ENCODE peak calls at places on chromosomes 11 and 22, in seven cellular contexts. One of them, this sample, is unnamed.

GRCh38 chr11:7672960-7673723 is at the start of gene CYB5R2:
- DNase-seq in DND-41: no peak
- DNase-seq in hepatocyte: peak
- DNase-seq in iPS DF 6.9: no peak
- DNase-seq in GM23248: peak
- DNase-seq in SJSA1: no peak
- DNase-seq in cardiac muscle cell: peak
- DNase-seq in this sample: no peak

GRCh38 chr11:8722156-8722555 is 39.6 kb downstream of the RPL27A start:
- DNase-seq in GM23248: no peak
- DNase-seq in hepatocyte: no peak
- DNase-seq in cardiac muscle cell: no peak
- DNase-seq in DND-41: no peak
- DNase-seq in iPS DF 6.9: no peak
- DNase-seq in SJSA1: no peak
- DNase-seq in this sample: no peak

GRCh38 chr11:2507945-2508749 is 63.3 kb downstream of the KCNQ1 start:
- DNase-seq in hepatocyte: no peak
- DNase-seq in GM23248: no peak
- DNase-seq in SJSA1: no peak
- DNase-seq in iPS DF 6.9: no peak
- DNase-seq in DND-41: no peak
- DNase-seq in cardiac muscle cell: no peak
- DNase-seq in this sample: no peak

GRCh38 chr22:49296561-49296960 is 531.1 kb downstream of the BRD1 start:
- DNase-seq in GM23248: no peak
- DNase-seq in DND-41: no peak
- DNase-seq in cardiac muscle cell: no peak
- DNase-seq in iPS DF 6.9: no peak
- DNase-seq in hepatocyte: no peak
- DNase-seq in SJSA1: no peak
- DNase-seq in this sample: no peak

GRCh38 chr11:125069796-125070195 is 6.7 kb downstream of the SLC37A2 start:
- DNase-seq in DND-41: no peak
- DNase-seq in hepatocyte: no peak
- DNase-seq in GM23248: peak
- DNase-seq in iPS DF 6.9: no peak
- DNase-seq in SJSA1: no peak
- DNase-seq in cardiac muscle cell: no peak
- DNase-seq in this sample: peak

GRCh38 chr11:124763156-124763947 is 1.3 kb upstream of the ESAM start:
- DNase-seq in iPS DF 6.9: no peak
- DNase-seq in cardiac muscle cell: peak
- DNase-seq in hepatocyte: peak
- DNase-seq in GM23248: peak
- DNase-seq in SJSA1: peak
- DNase-seq in DND-41: peak
- DNase-seq in this sample: peak

GRCh38 chr11:73275381-73275750 is 3.2 kb downstream of the P2RY6 start:
- DNase-seq in cardiac muscle cell: no peak
- DNase-seq in GM23248: no peak
- DNase-seq in SJSA1: no peak
- DNase-seq in iPS DF 6.9: no peak
- DNase-seq in DND-41: no peak
- DNase-seq in hepatocyte: no peak
- DNase-seq in this sample: no peak

GRCh38 chr11:15038963-15039362 is 34.4 kb upstream of the CALCB start:
- DNase-seq in hepatocyte: no peak
- DNase-seq in iPS DF 6.9: no peak
- DNase-seq in cardiac muscle cell: peak
- DNase-seq in GM23248: peak
- DNase-seq in SJSA1: no peak
- DNase-seq in DND-41: no peak
- DNase-seq in this sample: no peak

GRCh38 chr11:96144553-96144952 is 198.4 kb downstream of the MAML2 start:
- DNase-seq in hepatocyte: no peak
- DNase-seq in DND-41: no peak
- DNase-seq in SJSA1: no peak
- DNase-seq in iPS DF 6.9: no peak
- DNase-seq in cardiac muscle cell: no peak
- DNase-seq in GM23248: no peak
- DNase-seq in this sample: no peak

GRCh38 chr11:19679952-19680823 is 32.4 kb upstream of the NAV2 start:
- DNase-seq in GM23248: peak
- DNase-seq in DND-41: no peak
- DNase-seq in iPS DF 6.9: no peak
- DNase-seq in SJSA1: peak
- DNase-seq in hepatocyte: peak
- DNase-seq in cardiac muscle cell: peak
- DNase-seq in this sample: no peak

GRCh38 chr22:37930270-37930951 is 23.0 kb downstream of the C22orf23 start:
- DNase-seq in GM23248: peak
- DNase-seq in cardiac muscle cell: no peak
- DNase-seq in SJSA1: peak
- DNase-seq in iPS DF 6.9: no peak
- DNase-seq in hepatocyte: no peak
- DNase-seq in DND-41: peak
- DNase-seq in this sample: peak

GRCh38 chr22:26912985-26913384 is 255.6 kb downstream of the MIAT start:
- DNase-seq in iPS DF 6.9: no peak
- DNase-seq in SJSA1: no peak
- DNase-seq in hepatocyte: no peak
- DNase-seq in cardiac muscle cell: no peak
- DNase-seq in DND-41: no peak
- DNase-seq in GM23248: no peak
- DNase-seq in this sample: no peak

GRCh38 chr11:76699461-76700091 is 29.0 kb upstream of the LRRC32 start:
- DNase-seq in iPS DF 6.9: no peak
- DNase-seq in cardiac muscle cell: no peak
- DNase-seq in SJSA1: no peak
- DNase-seq in GM23248: peak
- DNase-seq in DND-41: no peak
- DNase-seq in hepatocyte: no peak
- DNase-seq in this sample: no peak

GRCh38 chr22:48434868-48435250 is 1392.8 kb downstream of the BRD1 start:
- DNase-seq in SJSA1: no peak
- DNase-seq in DND-41: no peak
- DNase-seq in hepatocyte: no peak
- DNase-seq in cardiac muscle cell: no peak
- DNase-seq in iPS DF 6.9: no peak
- DNase-seq in GM23248: no peak
- DNase-seq in this sample: no peak

GRCh38 chr11:8262552-8263108 is 1.0 kb downstream of the LMO1 start:
- DNase-seq in cardiac muscle cell: peak
- DNase-seq in DND-41: no peak
- DNase-seq in SJSA1: no peak
- DNase-seq in iPS DF 6.9: no peak
- DNase-seq in hepatocyte: peak
- DNase-seq in GM23248: peak
- DNase-seq in this sample: no peak

GRCh38 chr11:68436985-68437926 is 23.3 kb upstream of the PPP6R3 start:
- DNase-seq in DND-41: no peak
- DNase-seq in GM23248: peak
- DNase-seq in hepatocyte: no peak
- DNase-seq in cardiac muscle cell: no peak
- DNase-seq in SJSA1: peak
- DNase-seq in iPS DF 6.9: no peak
- DNase-seq in this sample: peak

GRCh38 chr11:96259053-96259837 is 83.8 kb downstream of the MAML2 start:
- DNase-seq in hepatocyte: peak
- DNase-seq in iPS DF 6.9: no peak
- DNase-seq in GM23248: peak
- DNase-seq in cardiac muscle cell: no peak
- DNase-seq in DND-41: no peak
- DNase-seq in SJSA1: peak
- DNase-seq in this sample: no peak

GRCh38 chr11:123430736-123431356 is 777 bp downstream of the GRAMD1B start:
- DNase-seq in iPS DF 6.9: peak
- DNase-seq in cardiac muscle cell: peak
- DNase-seq in GM23248: peak
- DNase-seq in hepatocyte: peak
- DNase-seq in DND-41: peak
- DNase-seq in SJSA1: peak
- DNase-seq in this sample: peak

GRCh38 chr11:43360361-43361032 is 1.8 kb downstream of the TTC17 start:
- DNase-seq in cardiac muscle cell: peak
- DNase-seq in iPS DF 6.9: no peak
- DNase-seq in DND-41: no peak
- DNase-seq in SJSA1: no peak
- DNase-seq in GM23248: peak
- DNase-seq in hepatocyte: peak
- DNase-seq in this sample: no peak
- H3K4me3 ChIP-seq in cardiac muscle cell: peak
- H3K4me3 ChIP-seq in iPS DF 6.9: no peak
- H3K4me3 ChIP-seq in DND-41: peak
- H3K4me3 ChIP-seq in SJSA1: peak
- H3K4me3 ChIP-seq in GM23248: peak
- H3K4me3 ChIP-seq in hepatocyte: peak
- H3K4me3 ChIP-seq in this sample: peak

GRCh38 chr11:128890216-128890542 is 977 bp upstream of the KCNJ5 start:
- DNase-seq in iPS DF 6.9: no peak
- DNase-seq in cardiac muscle cell: no peak
- DNase-seq in GM23248: no peak
- DNase-seq in DND-41: no peak
- DNase-seq in SJSA1: no peak
- DNase-seq in hepatocyte: no peak
- DNase-seq in this sample: no peak

GRCh38 chr11:128889657-128890213 is 1.4 kb upstream of the KCNJ5 start:
- DNase-seq in iPS DF 6.9: no peak
- DNase-seq in hepatocyte: no peak
- DNase-seq in SJSA1: no peak
- DNase-seq in DND-41: no peak
- DNase-seq in GM23248: no peak
- DNase-seq in cardiac muscle cell: no peak
- DNase-seq in this sample: no peak

GRCh38 chr11:128891912-128892398 is 799 bp downstream of the KCNJ5 start:
- DNase-seq in DND-41: no peak
- DNase-seq in cardiac muscle cell: peak
- DNase-seq in GM23248: no peak
- DNase-seq in iPS DF 6.9: no peak
- DNase-seq in hepatocyte: no peak
- DNase-seq in SJSA1: no peak
- DNase-seq in this sample: no peak

GRCh38 chr11:128891410-128891861 is 280 bp downstream of the KCNJ5 start:
- DNase-seq in cardiac muscle cell: no peak
- DNase-seq in DND-41: peak
- DNase-seq in iPS DF 6.9: no peak
- DNase-seq in SJSA1: no peak
- DNase-seq in hepatocyte: no peak
- DNase-seq in GM23248: no peak
- DNase-seq in this sample: no peak

DNA sequence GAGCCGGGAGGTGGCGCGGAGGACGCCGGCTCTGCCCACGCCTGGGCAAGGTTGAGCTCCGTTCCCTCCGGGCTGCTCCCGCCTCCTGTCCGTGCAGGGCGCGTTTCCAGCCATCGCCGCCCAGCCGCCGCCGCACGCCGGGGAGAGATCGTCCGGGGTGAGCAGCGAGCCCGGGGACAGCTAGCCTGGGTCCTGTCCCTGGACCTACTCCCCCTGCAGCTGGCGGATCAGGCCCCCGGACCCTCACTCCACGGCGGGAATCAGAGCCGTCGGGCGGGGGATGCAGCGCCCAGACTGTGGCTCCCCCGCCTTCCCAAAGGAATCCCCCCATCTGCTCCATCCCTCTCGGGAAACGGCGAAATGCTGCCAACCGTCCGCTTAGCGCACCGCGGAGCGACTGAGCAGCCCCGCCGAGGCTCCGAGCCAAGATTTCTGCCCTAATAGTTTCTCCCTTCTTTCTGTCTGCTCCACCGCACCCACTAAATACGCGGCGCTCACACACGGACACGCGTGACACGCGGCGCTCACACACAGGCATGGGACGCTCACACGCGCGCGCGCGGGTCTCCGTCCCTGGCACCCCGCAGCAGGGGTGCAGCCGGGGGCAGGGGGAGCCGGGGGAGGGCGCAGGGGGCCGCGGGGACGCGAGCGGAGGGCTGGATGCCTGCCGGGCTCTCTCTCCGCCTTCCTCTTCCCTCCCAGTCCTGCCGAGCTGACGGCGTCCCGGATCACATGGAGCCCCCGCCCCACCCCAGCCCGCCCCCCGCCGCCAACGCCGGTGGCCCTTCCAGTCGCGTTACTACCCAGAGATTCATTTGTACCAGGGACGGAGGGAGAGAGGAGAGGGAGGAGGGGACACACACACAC is at the start of gene KCNJ5:
- DNase-seq in cardiac muscle cell: peak
- DNase-seq in GM23248: peak
- DNase-seq in hepatocyte: peak
- DNase-seq in SJSA1: no peak
- DNase-seq in DND-41: no peak
- DNase-seq in iPS DF 6.9: no peak
- DNase-seq in this sample: no peak
- H3K27ac ChIP-seq in cardiac muscle cell: peak
- H3K27ac ChIP-seq in GM23248: no peak
- H3K27ac ChIP-seq in hepatocyte: no peak
- H3K27ac ChIP-seq in SJSA1: no peak
- H3K27ac ChIP-seq in DND-41: no peak
- H3K27ac ChIP-seq in iPS DF 6.9: no peak
- H3K27ac ChIP-seq in this sample: no peak

DNA sequence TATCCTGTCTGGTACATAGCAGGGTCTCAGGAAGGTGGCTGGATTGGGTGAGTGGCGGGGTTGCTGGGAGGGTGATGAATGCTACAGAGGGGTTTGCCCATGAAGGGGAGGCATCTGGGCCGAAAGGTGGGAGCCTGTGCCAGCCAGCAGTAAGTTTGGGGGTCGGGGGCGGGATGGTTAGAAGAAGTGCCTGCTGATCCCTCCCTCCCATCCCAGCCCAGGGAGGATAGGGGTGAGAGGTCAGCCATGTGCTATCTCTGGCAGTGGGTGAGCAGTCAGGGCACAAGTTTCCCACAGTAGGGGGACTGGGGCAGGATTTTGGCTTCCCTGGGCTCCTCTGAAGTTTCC is 2.9 kb downstream of the CD82 start:
- DNase-seq in GM23248: no peak
- DNase-seq in SJSA1: no peak
- DNase-seq in iPS DF 6.9: no peak
- DNase-seq in DND-41: no peak
- DNase-seq in hepatocyte: no peak
- DNase-seq in cardiac muscle cell: no peak
- DNase-seq in this sample: no peak
- H3K4me3 ChIP-seq in GM23248: no peak
- H3K4me3 ChIP-seq in SJSA1: no peak
- H3K4me3 ChIP-seq in iPS DF 6.9: no peak
- H3K4me3 ChIP-seq in DND-41: peak
- H3K4me3 ChIP-seq in hepatocyte: no peak
- H3K4me3 ChIP-seq in cardiac muscle cell: no peak
- H3K4me3 ChIP-seq in this sample: no peak

DNA sequence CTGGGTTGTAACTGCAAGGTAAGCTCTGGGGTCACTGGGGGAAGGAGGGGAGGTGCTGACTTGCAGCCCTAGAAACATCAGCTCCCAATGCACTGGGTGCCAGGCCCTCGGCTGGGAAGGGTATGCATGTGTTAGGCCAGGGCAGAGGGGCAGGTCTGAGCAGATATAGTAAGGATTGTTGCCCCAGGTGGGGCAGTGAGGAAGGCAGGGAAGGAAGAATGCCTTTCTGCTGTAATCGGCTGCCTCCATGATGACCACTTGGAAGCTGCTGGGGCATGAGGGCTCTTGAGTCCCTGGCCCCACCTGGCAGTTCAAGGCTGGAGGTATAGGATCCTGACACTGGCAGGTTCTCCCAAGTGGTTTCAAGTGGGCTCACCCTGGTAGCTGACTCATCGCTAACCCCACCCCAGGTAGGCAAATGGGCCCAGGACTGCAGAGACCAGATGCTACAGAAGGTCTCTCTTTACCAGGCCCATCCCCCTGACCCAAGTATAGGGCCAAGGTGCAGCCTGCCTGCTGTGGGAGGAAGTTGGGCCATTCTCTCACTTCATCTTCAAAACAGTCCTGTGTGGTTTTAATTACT is 56.7 kb downstream of the TIMP3 start:
- DNase-seq in DND-41: no peak
- DNase-seq in SJSA1: no peak
- DNase-seq in iPS DF 6.9: no peak
- DNase-seq in GM23248: peak
- DNase-seq in hepatocyte: no peak
- DNase-seq in cardiac muscle cell: no peak
- DNase-seq in this sample: no peak
- H3K27ac ChIP-seq in DND-41: no peak
- H3K27ac ChIP-seq in SJSA1: no peak
- H3K27ac ChIP-seq in iPS DF 6.9: no peak
- H3K27ac ChIP-seq in GM23248: peak
- H3K27ac ChIP-seq in hepatocyte: no peak
- H3K27ac ChIP-seq in cardiac muscle cell: no peak
- H3K27ac ChIP-seq in this sample: no peak

This sample was measured in HL-60.